ENCODE peak calls at places on chromosomes 12 and 14, in six cellular contexts. L is GM12878, V is upper lobe of left lung, E is HepG2, F is A549, S is K562. N is an unnamed sample.

GRCh38 chr14:99424306-99424877 is 56.3 kb downstream of the SETD3 start:
- ATAC-seq in S (no peak), V (no peak), L (no peak), F (no peak), E (no peak), N (no peak)

GRCh38 chr14:102578821-102579220 is 13.6 kb upstream of the RCOR1 start:
- ATAC-seq in E (no peak), F (no peak), S (no peak), V (no peak), L (no peak), N (no peak)

GRCh38 chr14:25095784-25096390 is 45.9 kb upstream of the STXBP6 start:
- ATAC-seq in F (no peak), V (no peak), E (peak; percentile 23), S (no peak), L (peak; percentile 65), N (no peak)

GRCh38 chr14:89325299-89325883 is 91.6 kb downstream of the FOXN3 start:
- ATAC-seq in L (peak; percentile 68), V (no peak), F (no peak), S (no peak), E (peak; percentile 23), N (no peak)

GRCh38 chr14:92797935-92798653 is 4.0 kb downstream of the GOLGA5 start:
- ATAC-seq in V (no peak), F (no peak), S (no peak), L (no peak), E (peak; percentile 10), N (no peak)

GRCh38 chr14:73804636-73805035 is 47.0 kb upstream of the PTGR2 start:
- ATAC-seq in F (no peak), V (no peak), S (no peak), L (no peak), E (no peak), N (no peak)

GRCh38 chr12:110917467-110917866 is 2.9 kb downstream of the MYL2 start:
- ATAC-seq in V (no peak), L (no peak), E (no peak), S (no peak), F (peak; percentile 85), N (no peak)

GRCh38 chr14:100398044-100398443 is 74.9 kb downstream of the SLC25A47 start:
- ATAC-seq in S (no peak), F (no peak), E (peak; percentile 74), V (no peak), L (no peak), N (no peak)

GRCh38 chr12:11555195-11555594 is 94.3 kb upstream of the ETV6 start:
- ATAC-seq in F (no peak), V (no peak), L (no peak), S (no peak), E (no peak), N (no peak)

GRCh38 chr14:105257464-105257863 is 9.1 kb downstream of the BTBD6 start:
- ATAC-seq in L (no peak), S (no peak), E (no peak), F (no peak), V (no peak), N (no peak)

GRCh38 chr12:114479831-114480230 is 73.9 kb upstream of the TBX5 start:
- ATAC-seq in F (no peak), E (no peak), V (no peak), L (no peak), S (no peak), N (peak; percentile 25)

GRCh38 chr14:72742682-72743195 is 151.2 kb downstream of the DPF3 start:
- ATAC-seq in E (no peak), F (no peak), V (no peak), S (no peak), L (no peak), N (no peak)

GRCh38 chr14:53470351-53471043 is 317.4 kb upstream of the DDHD1 start:
- ATAC-seq in V (peak; percentile 19), E (peak; percentile 43), S (no peak), F (no peak), L (no peak), N (peak; percentile 85)

GRCh38 chr14:31990959-31991541 is 86.1 kb upstream of the ARHGAP5 start:
- ATAC-seq in F (no peak), L (no peak), E (no peak), V (no peak), S (no peak), N (no peak)

GRCh38 chr14:75559045-75559444 is 19.4 kb upstream of the FLVCR2 start:
- ATAC-seq in S (no peak), L (no peak), E (no peak), V (no peak), F (no peak), N (no peak)

GRCh38 chr14:69049675-69050074 is 70.6 kb upstream of the ACTN1 start:
- ATAC-seq in S (no peak), E (no peak), V (no peak), L (no peak), F (no peak), N (peak; percentile 68)

GRCh38 chr14:70645892-70646291 is 4.2 kb downstream of the TTC9 start:
- ATAC-seq in S (no peak), V (no peak), E (no peak), L (no peak), F (no peak), N (no peak)

GRCh38 chr12:25121916-25122315 is 73.0 kb downstream of the DNAI7 start:
- ATAC-seq in E (no peak), V (no peak), F (no peak), L (no peak), S (no peak), N (no peak)

GRCh38 chr14:91870001-91870400 is 2.7 kb upstream of the TC2N start:
- ATAC-seq in V (no peak), E (peak; percentile 19), S (no peak), F (no peak), L (no peak), N (no peak)

GRCh38 chr14:44720707-44721106 is 213.6 kb upstream of the FSCB start:
- ATAC-seq in L (no peak), V (no peak), S (no peak), F (no peak), E (no peak), N (no peak)

GRCh38 chr12:39835517-39836489 is 216.2 kb upstream of the ABCD2 start:
- ATAC-seq in E (no peak), S (no peak), F (no peak), L (peak; percentile 80), V (no peak), N (no peak)

GRCh38 chr14:65073605-65074201 is 28.6 kb downstream of the MAX start:
- ATAC-seq in S (peak; percentile 15), F (no peak), V (no peak), E (peak; percentile 77), L (no peak), N (no peak)

GRCh38 chr12:117298648-117299225 is 62.7 kb downstream of the NOS1 start:
- ATAC-seq in E (no peak), V (no peak), S (no peak), F (no peak), L (no peak), N (no peak)

DNA sequence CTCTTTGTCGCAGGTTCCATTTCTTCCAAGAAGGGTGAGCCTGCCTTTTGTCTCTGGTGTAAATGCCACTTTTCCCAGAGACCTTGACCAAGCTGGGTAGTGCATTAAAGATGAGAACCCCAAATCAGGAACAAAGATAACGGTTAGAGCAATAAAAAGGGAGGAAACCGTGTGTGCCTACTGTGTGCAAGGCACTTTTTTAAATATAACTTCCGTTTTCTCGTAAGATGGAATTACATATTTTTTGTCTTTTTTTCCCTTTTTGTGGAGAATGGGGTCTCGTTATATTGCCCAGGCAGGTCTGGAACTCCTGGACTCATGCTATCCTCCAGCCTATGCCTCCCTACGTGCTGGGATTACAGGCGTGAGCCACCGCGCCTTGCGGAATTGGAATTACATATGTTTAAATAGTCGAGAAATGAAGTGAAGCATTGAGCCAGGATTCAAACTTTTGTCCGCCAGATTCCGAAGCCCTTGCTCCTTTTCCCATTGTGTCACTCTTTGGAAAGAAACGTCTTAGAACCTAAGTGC is 506 bp upstream of the NABP2 start:
- ATAC-seq in L (no peak), E (no peak), S (peak; percentile 0), V (no peak), F (peak; percentile 14), N (no peak)
- H3K4me3 ChIP-seq in L (peak overlapping the region; percentile 59), E (no peak overlapping the region), S (peak overlapping the region; percentile 2), V (peak overlapping the region; percentile 65), F (peak overlapping the region; percentile 30), N (peak overlapping the region; percentile 62)

DNA sequence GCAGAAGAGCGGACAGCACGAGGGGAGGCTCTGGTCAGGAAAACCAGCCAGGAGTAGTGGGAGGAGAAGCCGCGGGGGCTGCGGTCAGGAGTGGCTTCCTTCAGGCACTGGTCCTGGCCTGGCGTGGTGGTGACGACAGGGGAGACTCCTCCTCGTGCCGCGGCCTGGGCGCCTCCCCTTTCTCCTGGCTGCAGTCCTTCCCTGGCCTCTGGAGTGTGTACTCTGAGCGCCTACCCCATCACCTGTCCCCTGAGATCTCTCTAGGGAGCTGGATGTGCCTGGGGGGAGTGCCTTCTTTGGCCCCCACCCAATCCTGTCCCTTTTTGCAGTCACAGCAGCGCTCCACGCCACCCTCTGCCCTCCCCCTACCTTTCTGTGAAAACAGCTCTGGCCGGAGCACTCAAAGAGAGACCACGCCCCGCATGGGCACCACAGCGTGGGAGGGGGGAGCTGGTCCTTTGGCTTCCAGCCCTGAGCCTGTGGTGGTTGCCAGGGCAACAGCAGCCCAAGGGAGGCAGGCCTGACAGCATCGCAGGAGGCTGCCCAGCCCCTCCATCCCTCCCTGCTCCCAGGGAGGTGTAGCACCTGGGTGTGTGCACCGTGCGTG is 125.9 kb downstream of the CALM1 start:
- ATAC-seq in S (peak; percentile 18), L (no peak), E (no peak), V (peak; percentile 58), F (peak; percentile 79), N (peak; percentile 79)
- TF ChIP-seq POLR2A in S (no peak), L (no peak), E (no peak), V (no peak), F (no peak), N (peak; percentile 23)

DNA sequence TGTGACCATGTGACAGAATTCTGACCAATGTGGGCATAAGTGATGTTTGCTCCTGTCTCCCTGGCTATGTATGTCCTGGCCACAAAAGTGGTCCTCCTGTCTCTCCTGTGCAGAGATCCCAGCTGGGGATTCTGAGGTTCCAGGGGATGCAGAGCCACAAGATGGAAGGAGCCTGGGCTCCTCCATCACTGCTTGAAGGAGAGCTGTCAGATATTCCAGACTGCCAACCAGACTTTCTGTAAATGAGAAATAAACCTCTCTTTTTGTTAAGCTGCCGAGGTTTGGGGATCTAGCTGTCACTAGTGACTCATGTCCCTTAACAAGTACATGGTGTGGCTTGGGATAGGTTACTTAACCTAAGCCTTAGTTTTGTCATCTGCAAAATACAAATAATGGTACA is 21.9 kb downstream of the BDKRB1 start:
- ATAC-seq in L (no peak), S (no peak), E (no peak), F (no peak), V (no peak), N (no peak)
- TF ChIP-seq EP300 in L (no peak), S (no peak), E (no peak), F (no peak), V (no peak), N (no peak)

DNA sequence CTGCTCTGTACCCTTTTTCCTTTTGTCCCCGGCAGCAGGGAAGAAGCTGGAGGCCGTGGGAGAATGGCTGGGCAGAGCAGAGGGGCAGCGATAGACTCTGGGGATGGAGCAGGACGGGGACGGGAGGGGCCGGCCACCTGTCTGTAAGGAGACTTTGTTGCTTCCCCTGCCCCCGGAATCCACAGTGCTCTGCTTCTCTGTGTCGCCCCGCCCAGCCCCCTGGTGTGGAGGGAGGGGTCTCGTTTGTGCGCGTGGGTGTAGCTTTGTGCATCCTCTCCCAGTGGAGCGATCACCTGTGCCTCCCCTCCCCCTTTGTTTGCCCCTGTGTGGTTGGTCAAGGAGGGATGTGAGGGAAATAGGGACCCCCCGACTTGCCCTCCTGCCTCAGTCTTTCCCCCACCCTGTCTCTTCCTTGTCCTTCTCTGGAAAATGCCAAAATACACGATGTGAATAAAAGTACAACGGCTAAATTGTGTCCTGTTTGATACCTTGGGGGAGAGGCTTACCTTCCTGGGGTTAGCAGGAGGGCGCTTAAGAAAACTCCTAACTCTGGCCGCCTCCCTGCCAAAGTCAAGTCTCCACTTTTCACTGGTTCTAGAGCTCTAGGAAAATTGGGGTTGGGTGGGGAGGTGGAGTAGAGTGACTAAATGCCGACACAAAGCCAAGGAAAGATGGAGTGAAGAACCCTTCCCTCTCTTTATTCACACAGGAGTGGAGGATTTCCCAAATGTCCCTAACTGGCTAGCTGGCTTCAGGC is 990 bp upstream of the TPI1 start:
- ATAC-seq in F (no peak), V (no peak), E (no peak), L (no peak), S (peak; percentile 3), N (no peak)
- H3K4me3 ChIP-seq in F (peak overlapping the region; percentile 100), V (peak overlapping the region; percentile 99), E (peak overlapping the region; percentile 92), L (peak overlapping the region; percentile 100), S (peak overlapping the region; percentile 96), N (peak overlapping the region; percentile 99)

N was measured in gastroesophageal sphincter.